ENCODE peak calls at places on chromosome 7, in nine cellular contexts. One of them, this sample, is unnamed.

GRCh38 chr7:141325275-141325674 is 225.9 kb upstream of the AGK start:
- DNase-seq in tibial nerve: no peak
- DNase-seq in astrocyte of the cerebellum: no peak
- DNase-seq in A673: no peak
- DNase-seq in dorsolateral prefrontal cortex: no peak
- DNase-seq in brain microvascular endothelial cell: no peak
- DNase-seq in sigmoid colon: no peak
- DNase-seq in cardiac fibroblast: no peak
- DNase-seq in uterus: no peak
- DNase-seq in this sample: no peak

GRCh38 chr7:126589068-126589684 is 663.6 kb downstream of the GRM8 start:
- DNase-seq in tibial nerve: no peak
- DNase-seq in astrocyte of the cerebellum: no peak
- DNase-seq in A673: no peak
- DNase-seq in dorsolateral prefrontal cortex: no peak
- DNase-seq in brain microvascular endothelial cell: no peak
- DNase-seq in sigmoid colon: no peak
- DNase-seq in cardiac fibroblast: no peak
- DNase-seq in uterus: no peak
- DNase-seq in this sample: no peak

GRCh38 chr7:12895296-12895695 is 207.9 kb downstream of the ARL4A start:
- DNase-seq in tibial nerve: no peak
- DNase-seq in astrocyte of the cerebellum: no peak
- DNase-seq in A673: no peak
- DNase-seq in dorsolateral prefrontal cortex: no peak
- DNase-seq in brain microvascular endothelial cell: no peak
- DNase-seq in sigmoid colon: no peak
- DNase-seq in cardiac fibroblast: no peak
- DNase-seq in uterus: no peak
- DNase-seq in this sample: no peak

GRCh38 chr7:43208189-43208588 is 95.7 kb downstream of the HECW1 start:
- DNase-seq in tibial nerve: no peak
- DNase-seq in astrocyte of the cerebellum: no peak
- DNase-seq in A673: no peak
- DNase-seq in dorsolateral prefrontal cortex: no peak
- DNase-seq in brain microvascular endothelial cell: no peak
- DNase-seq in sigmoid colon: no peak
- DNase-seq in cardiac fibroblast: no peak
- DNase-seq in uterus: no peak
- DNase-seq in this sample: no peak

GRCh38 chr7:142110098-142110497 is 1.4 kb upstream of the MGAM2 start:
- DNase-seq in tibial nerve: no peak
- DNase-seq in astrocyte of the cerebellum: no peak
- DNase-seq in A673: no peak
- DNase-seq in dorsolateral prefrontal cortex: no peak
- DNase-seq in brain microvascular endothelial cell: no peak
- DNase-seq in sigmoid colon: no peak
- DNase-seq in cardiac fibroblast: no peak
- DNase-seq in uterus: no peak
- DNase-seq in this sample: no peak

GRCh38 chr7:19213746-19214145 is 68.5 kb upstream of the FERD3L start:
- DNase-seq in tibial nerve: no peak
- DNase-seq in astrocyte of the cerebellum: no peak
- DNase-seq in A673: no peak
- DNase-seq in dorsolateral prefrontal cortex: no peak
- DNase-seq in brain microvascular endothelial cell: no peak
- DNase-seq in sigmoid colon: no peak
- DNase-seq in cardiac fibroblast: no peak
- DNase-seq in uterus: no peak
- DNase-seq in this sample: no peak

GRCh38 chr7:99112097-99112496 is 31.8 kb downstream of the SMURF1 start:
- DNase-seq in tibial nerve: no peak
- DNase-seq in astrocyte of the cerebellum: no peak
- DNase-seq in A673: no peak
- DNase-seq in dorsolateral prefrontal cortex: no peak
- DNase-seq in brain microvascular endothelial cell: no peak
- DNase-seq in sigmoid colon: no peak
- DNase-seq in cardiac fibroblast: peak
- DNase-seq in uterus: no peak
- DNase-seq in this sample: no peak

GRCh38 chr7:66379761-66380160 is 174.6 kb downstream of the TPST1 start:
- DNase-seq in tibial nerve: no peak
- DNase-seq in astrocyte of the cerebellum: no peak
- DNase-seq in A673: peak
- DNase-seq in dorsolateral prefrontal cortex: no peak
- DNase-seq in brain microvascular endothelial cell: peak
- DNase-seq in sigmoid colon: no peak
- DNase-seq in cardiac fibroblast: peak
- DNase-seq in uterus: no peak
- DNase-seq in this sample: no peak

GRCh38 chr7:38775503-38775902 is 133.5 kb downstream of the VPS41 start:
- DNase-seq in tibial nerve: no peak
- DNase-seq in astrocyte of the cerebellum: no peak
- DNase-seq in A673: no peak
- DNase-seq in dorsolateral prefrontal cortex: no peak
- DNase-seq in brain microvascular endothelial cell: no peak
- DNase-seq in sigmoid colon: no peak
- DNase-seq in cardiac fibroblast: no peak
- DNase-seq in uterus: no peak
- DNase-seq in this sample: no peak

GRCh38 chr7:6258440-6259182 is 13.8 kb downstream of the CYTH3 start:
- DNase-seq in tibial nerve: no peak
- DNase-seq in astrocyte of the cerebellum: peak
- DNase-seq in A673: peak
- DNase-seq in dorsolateral prefrontal cortex: no peak
- DNase-seq in brain microvascular endothelial cell: peak
- DNase-seq in sigmoid colon: no peak
- DNase-seq in cardiac fibroblast: peak
- DNase-seq in uterus: no peak
- DNase-seq in this sample: no peak

GRCh38 chr7:85774931-85775330 is 588.1 kb upstream of the SEMA3D start:
- DNase-seq in tibial nerve: no peak
- DNase-seq in astrocyte of the cerebellum: no peak
- DNase-seq in A673: no peak
- DNase-seq in dorsolateral prefrontal cortex: no peak
- DNase-seq in brain microvascular endothelial cell: no peak
- DNase-seq in sigmoid colon: no peak
- DNase-seq in cardiac fibroblast: no peak
- DNase-seq in uterus: no peak
- DNase-seq in this sample: no peak
- TF ChIP-seq CTCF in tibial nerve: no peak
- TF ChIP-seq CTCF in astrocyte of the cerebellum: no peak
- TF ChIP-seq CTCF in A673: no peak
- TF ChIP-seq CTCF in dorsolateral prefrontal cortex: no peak
- TF ChIP-seq CTCF in brain microvascular endothelial cell: no peak
- TF ChIP-seq CTCF in sigmoid colon: no peak
- TF ChIP-seq CTCF in cardiac fibroblast: no peak
- TF ChIP-seq CTCF in uterus: no peak
- TF ChIP-seq CTCF in this sample: no peak

GRCh38 chr7:17941171-17941490 is 837 bp upstream of the SNX13 start:
- DNase-seq in tibial nerve: no peak
- DNase-seq in astrocyte of the cerebellum: no peak
- DNase-seq in A673: no peak
- DNase-seq in dorsolateral prefrontal cortex: no peak
- DNase-seq in brain microvascular endothelial cell: no peak
- DNase-seq in sigmoid colon: no peak
- DNase-seq in cardiac fibroblast: peak
- DNase-seq in uterus: no peak
- DNase-seq in this sample: no peak
- TF ChIP-seq CTCF in tibial nerve: no peak
- TF ChIP-seq CTCF in astrocyte of the cerebellum: no peak
- TF ChIP-seq CTCF in A673: no peak
- TF ChIP-seq CTCF in dorsolateral prefrontal cortex: no peak
- TF ChIP-seq CTCF in brain microvascular endothelial cell: peak
- TF ChIP-seq CTCF in sigmoid colon: no peak
- TF ChIP-seq CTCF in cardiac fibroblast: no peak
- TF ChIP-seq CTCF in uterus: no peak
- TF ChIP-seq CTCF in this sample: no peak

GRCh38 chr7:111855842-111856227 is 293.5 kb upstream of the IMMP2L start:
- DNase-seq in tibial nerve: no peak
- DNase-seq in astrocyte of the cerebellum: no peak
- DNase-seq in A673: peak
- DNase-seq in dorsolateral prefrontal cortex: no peak
- DNase-seq in brain microvascular endothelial cell: peak
- DNase-seq in sigmoid colon: no peak
- DNase-seq in cardiac fibroblast: peak
- DNase-seq in uterus: no peak
- DNase-seq in this sample: no peak
- TF ChIP-seq CTCF in tibial nerve: no peak
- TF ChIP-seq CTCF in astrocyte of the cerebellum: peak
- TF ChIP-seq CTCF in A673: peak
- TF ChIP-seq CTCF in dorsolateral prefrontal cortex: peak
- TF ChIP-seq CTCF in brain microvascular endothelial cell: peak
- TF ChIP-seq CTCF in sigmoid colon: no peak
- TF ChIP-seq CTCF in cardiac fibroblast: peak
- TF ChIP-seq CTCF in uterus: no peak
- TF ChIP-seq CTCF in this sample: no peak

DNA sequence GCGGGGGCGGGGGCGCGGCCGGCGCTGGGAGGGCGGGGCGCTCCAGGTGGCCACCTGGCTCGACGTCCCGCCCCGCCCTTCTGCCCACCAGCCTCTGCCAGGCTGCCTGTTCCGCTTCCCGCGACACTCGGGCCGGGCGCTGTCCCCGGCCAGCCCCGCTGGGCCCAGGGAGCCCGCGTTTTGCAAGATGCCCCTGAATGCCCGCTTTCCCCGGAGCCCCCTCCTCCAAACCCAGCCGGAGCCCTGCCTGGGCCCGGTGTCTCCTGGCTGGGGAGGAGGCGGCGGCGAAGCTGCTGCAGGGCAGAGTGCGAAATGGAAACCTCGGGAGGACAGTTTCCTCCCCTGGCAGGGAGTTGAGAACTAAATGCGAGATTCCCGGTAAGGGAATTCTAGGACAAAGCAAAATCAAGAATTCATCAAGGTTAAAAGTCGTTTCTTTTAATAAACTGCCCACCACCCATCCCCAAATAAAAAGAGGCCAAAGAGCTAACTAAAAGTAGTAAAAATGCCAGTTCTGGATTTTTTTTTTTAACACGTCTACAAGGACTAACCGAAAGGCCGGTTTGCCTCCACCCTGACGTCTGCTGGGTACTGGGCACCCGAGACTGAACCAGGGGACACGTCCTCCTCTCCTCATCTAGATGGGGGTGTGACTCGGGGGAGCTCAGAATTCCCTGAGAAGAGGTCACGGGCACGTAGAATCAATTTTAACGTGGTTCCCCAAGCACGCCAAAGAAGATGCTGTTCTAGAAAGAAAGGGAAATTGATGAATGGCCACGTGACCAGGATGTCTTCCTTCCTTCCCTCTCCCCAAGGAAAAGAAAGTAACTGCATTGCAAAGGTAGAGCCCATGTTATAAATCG is 200.4 kb upstream of the NFE2L3 start:
- DNase-seq in tibial nerve: no peak
- DNase-seq in astrocyte of the cerebellum: no peak
- DNase-seq in A673: no peak
- DNase-seq in dorsolateral prefrontal cortex: no peak
- DNase-seq in brain microvascular endothelial cell: no peak
- DNase-seq in sigmoid colon: peak
- DNase-seq in cardiac fibroblast: no peak
- DNase-seq in uterus: peak
- DNase-seq in this sample: peak
- TF ChIP-seq CTCF in tibial nerve: no peak
- TF ChIP-seq CTCF in astrocyte of the cerebellum: no peak
- TF ChIP-seq CTCF in A673: no peak
- TF ChIP-seq CTCF in dorsolateral prefrontal cortex: no peak
- TF ChIP-seq CTCF in brain microvascular endothelial cell: no peak
- TF ChIP-seq CTCF in sigmoid colon: no peak
- TF ChIP-seq CTCF in cardiac fibroblast: no peak
- TF ChIP-seq CTCF in uterus: no peak
- TF ChIP-seq CTCF in this sample: no peak

GRCh38 chr7:974172-974571 is 1.2 kb downstream of the COX19 start:
- DNase-seq in tibial nerve: no peak
- DNase-seq in astrocyte of the cerebellum: no peak
- DNase-seq in A673: no peak
- DNase-seq in dorsolateral prefrontal cortex: no peak
- DNase-seq in brain microvascular endothelial cell: no peak
- DNase-seq in sigmoid colon: no peak
- DNase-seq in cardiac fibroblast: peak
- DNase-seq in uterus: no peak
- DNase-seq in this sample: no peak
- TF ChIP-seq CTCF in tibial nerve: no peak
- TF ChIP-seq CTCF in astrocyte of the cerebellum: no peak
- TF ChIP-seq CTCF in A673: no peak
- TF ChIP-seq CTCF in dorsolateral prefrontal cortex: no peak
- TF ChIP-seq CTCF in brain microvascular endothelial cell: no peak
- TF ChIP-seq CTCF in sigmoid colon: no peak
- TF ChIP-seq CTCF in cardiac fibroblast: no peak
- TF ChIP-seq CTCF in uterus: no peak
- TF ChIP-seq CTCF in this sample: no peak

GRCh38 chr7:44587843-44588711 is 6.0 kb upstream of the TMED4 start:
- DNase-seq in tibial nerve: no peak
- DNase-seq in astrocyte of the cerebellum: peak
- DNase-seq in A673: peak
- DNase-seq in dorsolateral prefrontal cortex: no peak
- DNase-seq in brain microvascular endothelial cell: peak
- DNase-seq in sigmoid colon: no peak
- DNase-seq in cardiac fibroblast: peak
- DNase-seq in uterus: peak
- DNase-seq in this sample: peak
- TF ChIP-seq CTCF in tibial nerve: peak
- TF ChIP-seq CTCF in astrocyte of the cerebellum: peak
- TF ChIP-seq CTCF in A673: peak
- TF ChIP-seq CTCF in dorsolateral prefrontal cortex: peak
- TF ChIP-seq CTCF in brain microvascular endothelial cell: peak
- TF ChIP-seq CTCF in sigmoid colon: peak
- TF ChIP-seq CTCF in cardiac fibroblast: peak
- TF ChIP-seq CTCF in uterus: peak
- TF ChIP-seq CTCF in this sample: peak

DNA sequence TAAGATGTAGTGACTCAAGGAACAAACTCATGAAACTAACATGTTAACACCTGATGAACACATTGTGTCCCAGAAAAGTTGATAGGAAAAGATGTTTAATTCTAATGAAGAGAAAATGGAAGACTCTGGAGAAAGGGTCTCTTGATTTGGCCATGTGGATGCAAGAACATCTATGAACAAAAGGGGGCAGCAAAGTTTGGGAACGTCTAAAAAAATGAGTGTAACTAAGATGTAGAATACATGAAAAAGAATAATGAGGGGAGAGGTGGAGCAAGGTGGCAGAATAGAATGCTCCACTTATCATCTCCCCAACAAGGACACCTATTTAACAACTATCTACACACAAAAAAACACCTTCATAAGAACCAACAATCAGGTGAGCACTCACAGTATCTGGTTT is 805.1 kb downstream of the TNS3 start:
- DNase-seq in tibial nerve: no peak
- DNase-seq in astrocyte of the cerebellum: no peak
- DNase-seq in A673: peak
- DNase-seq in dorsolateral prefrontal cortex: no peak
- DNase-seq in brain microvascular endothelial cell: no peak
- DNase-seq in sigmoid colon: no peak
- DNase-seq in cardiac fibroblast: peak
- DNase-seq in uterus: no peak
- DNase-seq in this sample: peak
- TF ChIP-seq CTCF in tibial nerve: no peak
- TF ChIP-seq CTCF in astrocyte of the cerebellum: peak
- TF ChIP-seq CTCF in A673: peak
- TF ChIP-seq CTCF in dorsolateral prefrontal cortex: peak
- TF ChIP-seq CTCF in brain microvascular endothelial cell: peak
- TF ChIP-seq CTCF in sigmoid colon: no peak
- TF ChIP-seq CTCF in cardiac fibroblast: peak
- TF ChIP-seq CTCF in uterus: peak
- TF ChIP-seq CTCF in this sample: peak

This sample was measured in Calu3.